ENCODE peak calls at places on chromosomes 13 and 19, in eight cellular contexts. M, R, L, T, Q, Y, U and C are unnamed samples.

GRCh38 chr13:25037057-25037813 is 58.7 kb upstream of the PABPC3 start:
- DNase-seq in T (peak), U (peak), R (no peak), Q (peak), L (peak), M (peak), Y (peak), C (no peak)

GRCh38 chr19:52778811-52779210 is 7.8 kb downstream of the ZNF600 start:
- DNase-seq in T (no peak), Q (no peak), U (peak), L (no peak), M (no peak), Y (no peak), R (no peak), C (no peak)

GRCh38 chr13:21138561-21138960 is 37.8 kb downstream of the SKA3 start:
- DNase-seq in Y (no peak), M (no peak), Q (no peak), R (no peak), U (no peak), T (no peak), L (peak), C (no peak)

GRCh38 chr13:40598599-40598998 is 67.8 kb downstream of the FOXO1 start:
- DNase-seq in Y (no peak), U (no peak), T (no peak), M (no peak), R (no peak), L (no peak), Q (no peak), C (no peak)

GRCh38 chr13:33611016-33611805 is 206.7 kb upstream of the RFC3 start:
- DNase-seq in M (no peak), T (peak), R (no peak), L (peak), U (no peak), Y (no peak), Q (peak), C (peak)

GRCh38 chr19:56301152-56301551 is 13.5 kb downstream of the ZSCAN5A start:
- DNase-seq in T (no peak), R (no peak), Y (no peak), M (no peak), L (peak), U (no peak), Q (no peak), C (no peak)

GRCh38 chr13:102354011-102354410 is 47.8 kb downstream of the FGF14 start:
- DNase-seq in Q (no peak), T (no peak), M (no peak), U (no peak), Y (no peak), R (no peak), L (no peak), C (no peak)

GRCh38 chr13:40576369-40576768 is 90.1 kb downstream of the FOXO1 start:
- DNase-seq in Q (no peak), T (no peak), R (no peak), M (no peak), Y (no peak), U (no peak), L (no peak), C (no peak)

GRCh38 chr19:40445945-40446784 is 2.0 kb upstream of the SERTAD3 start:
- DNase-seq in M (no peak), L (no peak), R (no peak), Y (no peak), T (no peak), Q (peak), U (no peak), C (no peak)

GRCh38 chr13:32211788-32212187 is 103.4 kb downstream of the ZAR1L start:
- DNase-seq in U (no peak), Q (no peak), R (no peak), Y (no peak), M (no peak), T (no peak), L (peak), C (no peak)

GRCh38 chr13:42270857-42271215 is 1.1 kb upstream of the AKAP11 start:
- DNase-seq in L (no peak), R (no peak), Y (no peak), Q (no peak), T (no peak), M (no peak), U (no peak), C (no peak)

GRCh38 chr13:114127473-114128347 is 4.7 kb downstream of the RASA3 start:
- DNase-seq in Q (no peak), Y (no peak), M (no peak), R (no peak), L (no peak), T (no peak), U (no peak), C (no peak)

GRCh38 chr19:34838753-34839431 is 65.9 kb upstream of the ZNF599 start:
- DNase-seq in Y (no peak), Q (peak), T (no peak), M (no peak), L (peak), R (no peak), U (no peak), C (no peak)

GRCh38 chr13:60267498-60268202 is 103.9 kb upstream of the DIAPH3 start:
- DNase-seq in L (peak), R (peak), U (no peak), Q (peak), M (peak), T (no peak), Y (peak), C (no peak)

GRCh38 chr13:108342369-108343289 is 73.1 kb downstream of the TNFSF13B start:
- DNase-seq in M (no peak), R (peak), U (no peak), L (peak), Q (no peak), Y (no peak), T (no peak), C (no peak)